ENCODE peak calls at places on chromosomes 16 and 17, in nine cellular contexts. Q, O, D, F, W, G, Z, U and B are unnamed samples.
A peak's percentile ranks its signal among the peaks of the same experiment; 100 is the strongest.

GRCh38 chr16:87369796-87370719 is 13.5 kb downstream of the FBXO31 start:
- DNase-seq in Q (no peak), O (no peak), D (peak; percentile 50), F (no peak), W (no peak), G (no peak), Z (no peak), U (no peak), B (no peak)

GRCh38 chr17:82003411-82004381 is 19.0 kb downstream of the CENPX start:
- DNase-seq in Q (no peak), O (no peak), D (no peak), F (no peak), W (peak; percentile 79), G (no peak), Z (peak; percentile 80), U (peak; percentile 80), B (peak; percentile 91)

GRCh38 chr16:87581867-87582220 is 20.5 kb upstream of the JPH3 start:
- DNase-seq in Q (no peak), O (peak; percentile 65), D (peak; percentile 68), F (no peak), W (peak; percentile 77), G (peak; percentile 38), Z (peak; percentile 94), U (no peak), B (peak; percentile 94)

GRCh38 chr16:12323007-12323699 is 346.6 kb downstream of the SNX29 start:
- DNase-seq in Q (no peak), O (no peak), D (no peak), F (no peak), W (no peak), G (no peak), Z (no peak), U (no peak), B (no peak)

GRCh38 chr16:74734361-74735161 is 33.9 kb upstream of the MLKL start:
- DNase-seq in Q (peak; percentile 86), O (no peak), D (no peak), F (peak; percentile 41), W (no peak), G (no peak), Z (no peak), U (peak; percentile 83), B (no peak)

GRCh38 chr17:47732399-47733046 is 513 bp upstream of the TBX21 start:
- DNase-seq in Q (peak; percentile 23), O (no peak), D (no peak), F (no peak), W (no peak), G (no peak), Z (no peak), U (no peak), B (no peak)

GRCh38 chr16:81623365-81624102 is 155.6 kb upstream of the PLCG2 start:
- DNase-seq in Q (peak; percentile 75), O (peak; percentile 48), D (no peak), F (peak; percentile 61), W (no peak), G (no peak), Z (peak; percentile 49), U (peak; percentile 78), B (no peak)

GRCh38 chr17:76278952-76279741 is 14.0 kb downstream of the UBALD2 start:
- DNase-seq in Q (peak; percentile 91), O (peak; percentile 92), D (peak; percentile 89), F (peak; percentile 89), W (peak; percentile 52), G (peak; percentile 88), Z (peak; percentile 91), U (peak; percentile 99), B (no peak)

GRCh38 chr16:89041571-89042481 is 51.8 kb upstream of the ACSF3 start:
- DNase-seq in Q (no peak), O (no peak), D (no peak), F (no peak), W (no peak), G (no peak), Z (no peak), U (no peak), B (no peak)

GRCh38 chr16:57619606-57620315 is 8.7 kb upstream of the ADGRG1 start:
- DNase-seq in Q (peak; percentile 31), O (peak; percentile 92), D (no peak), F (no peak), W (no peak), G (peak; percentile 89), Z (peak; percentile 5), U (peak; percentile 65), B (peak; percentile 66)

GRCh38 chr17:47660064-47660492 is 10.4 kb downstream of the KPNB1 start:
- DNase-seq in Q (no peak), O (no peak), D (no peak), F (no peak), W (no peak), G (no peak), Z (no peak), U (no peak), B (no peak)

GRCh38 chr17:12789075-12789975 is at the start of gene ARHGAP44:
- DNase-seq in Q (peak; percentile 89), O (peak; percentile 78), D (peak; percentile 73), F (peak; percentile 84), W (no peak), G (peak; percentile 61), Z (peak; percentile 66), U (peak; percentile 97), B (peak; percentile 78)

GRCh38 chr17:38874505-38875419 is 4.9 kb downstream of the LASP1 start:
- DNase-seq in Q (no peak), O (no peak), D (no peak), F (no peak), W (no peak), G (no peak), Z (no peak), U (peak; percentile 53), B (no peak)

GRCh38 chr17:7445011-7445927 is at the start of gene CHRNB1:
- DNase-seq in Q (peak; percentile 96), O (peak; percentile 88), D (peak; percentile 88), F (peak; percentile 93), W (no peak), G (peak; percentile 85), Z (peak; percentile 57), U (peak; percentile 98), B (peak; percentile 82)

DNA sequence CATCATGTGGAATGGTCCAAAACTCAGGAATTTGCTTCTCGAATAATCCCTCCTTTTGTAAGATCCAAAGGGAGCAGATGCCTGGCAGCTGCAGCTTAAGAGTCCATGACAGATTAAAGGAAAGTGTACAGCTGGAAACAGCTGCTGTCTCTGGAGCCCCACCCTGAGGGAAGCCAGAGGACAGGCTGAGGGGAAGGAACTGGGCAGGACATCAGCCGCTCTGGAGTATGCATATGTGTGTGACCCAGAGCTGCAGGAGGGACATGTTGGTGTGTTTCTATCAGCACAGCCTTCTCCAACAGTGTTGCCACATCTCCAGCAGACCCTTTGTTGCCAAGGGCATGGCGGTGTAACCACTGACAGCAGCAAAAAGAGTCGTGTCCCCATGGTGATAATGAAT is 46.2 kb downstream of the CYB561 start:
- DNase-seq in Q (no peak), O (peak; percentile 51), D (peak; percentile 79), F (no peak), W (no peak), G (no peak), Z (peak; percentile 70), U (no peak), B (peak; percentile 80)
- H3K27ac ChIP-seq in Q (no peak overlapping the region), O (peak overlapping the region; percentile 35), D (peak overlapping the region; percentile 66), F (no peak overlapping the region), W (peak overlapping the region; percentile 28), G (no peak overlapping the region), Z (no peak overlapping the region), U (no peak overlapping the region), B (peak overlapping the region; percentile 19)

GRCh38 chr17:44363613-44364159 is at the start of gene FAM171A2:
- DNase-seq in Q (peak; percentile 85), O (no peak), D (peak; percentile 60), F (peak; percentile 88), W (no peak), G (no peak), Z (peak; percentile 68), U (peak; percentile 93), B (no peak)
- TF ChIP-seq CTCF in Q (no peak), O (peak; percentile 44), D (peak; percentile 93), F (peak; percentile 24), W (peak; percentile 48), G (peak; percentile 67), Z (peak; percentile 76), U (peak; percentile 94), B (peak; percentile 69)

GRCh38 chr17:59373879-59374495 is 42.5 kb downstream of the YPEL2 start:
- DNase-seq in Q (no peak), O (no peak), D (no peak), F (no peak), W (no peak), G (no peak), Z (no peak), U (no peak), B (no peak)

GRCh38 chr17:59371426-59372099 is 40.1 kb downstream of the YPEL2 start:
- DNase-seq in Q (no peak), O (peak; percentile 46), D (peak; percentile 53), F (no peak), W (no peak), G (no peak), Z (no peak), U (no peak), B (peak; percentile 91)

GRCh38 chr17:59369026-59369724 is 37.7 kb downstream of the YPEL2 start:
- DNase-seq in Q (no peak), O (no peak), D (no peak), F (no peak), W (no peak), G (no peak), Z (no peak), U (no peak), B (no peak)

GRCh38 chr17:59370580-59371299 is 39.3 kb downstream of the YPEL2 start:
- DNase-seq in Q (peak; percentile 18), O (no peak), D (no peak), F (no peak), W (no peak), G (no peak), Z (no peak), U (peak; percentile 75), B (no peak)

DNA sequence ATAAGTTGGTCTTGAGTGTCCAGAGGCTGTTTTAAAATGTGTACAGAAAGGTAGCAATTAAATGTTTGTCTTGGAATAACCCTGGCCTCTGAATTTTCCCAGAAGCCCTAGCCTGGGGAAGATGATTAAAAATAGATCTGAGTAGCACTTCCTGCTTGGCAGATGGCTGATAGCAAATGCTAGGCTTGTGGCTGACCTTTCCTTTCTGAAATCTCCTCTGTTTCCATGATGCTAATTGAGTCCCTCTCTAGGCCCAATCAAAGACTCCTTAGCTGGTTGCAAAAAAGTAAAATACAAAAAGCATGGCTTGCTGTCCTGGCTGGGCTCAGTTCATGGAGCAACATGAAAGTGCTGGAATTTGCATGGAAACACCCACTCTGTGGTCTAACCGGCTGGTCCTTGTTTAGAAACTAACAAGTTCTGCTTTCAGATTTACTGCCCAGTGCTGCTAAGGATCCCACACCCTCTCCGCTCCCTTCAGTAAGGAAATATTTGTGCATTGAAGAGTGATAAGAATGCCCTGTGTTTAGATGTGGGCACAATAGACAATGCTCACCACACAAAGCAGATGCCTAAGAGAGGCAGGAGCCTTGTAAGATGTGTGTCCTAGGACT is 40.8 kb downstream of the YPEL2 start:
- DNase-seq in Q (no peak), O (peak; percentile 79), D (no peak), F (peak; percentile 58), W (no peak), G (peak; percentile 60), Z (peak; percentile 42), U (no peak), B (peak; percentile 87)
- H3K4me3 ChIP-seq in Q (no peak overlapping the region), O (no peak overlapping the region), D (peak overlapping the region; percentile 43), F (no peak overlapping the region), W (peak overlapping the region; percentile 49), G (no peak overlapping the region), Z (no peak overlapping the region), U (no peak overlapping the region), B (peak overlapping the region; percentile 58)

DNA sequence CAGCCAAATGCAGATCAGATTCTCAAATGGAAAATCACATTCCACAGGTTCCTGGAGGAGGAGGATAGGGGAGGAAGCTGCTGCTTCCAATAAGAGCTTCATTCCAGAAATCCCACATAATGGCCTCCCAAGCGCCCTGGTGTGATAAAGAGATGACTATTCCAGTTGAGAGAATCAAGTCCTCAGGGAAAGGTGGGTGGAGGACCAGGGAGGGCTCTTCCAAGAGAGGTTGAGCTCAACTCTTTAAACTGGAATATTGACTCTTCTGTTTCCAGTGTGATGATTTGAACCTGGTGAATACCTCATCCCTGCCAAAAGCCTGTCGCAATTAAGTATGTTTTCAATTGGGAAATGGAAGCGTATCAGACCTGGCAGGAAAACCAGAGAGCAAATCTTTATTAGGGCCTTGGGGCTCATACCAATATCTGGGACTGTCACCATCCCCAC is 81.4 kb upstream of the DYNLRB2 start:
- DNase-seq in Q (peak; percentile 30), O (no peak), D (peak; percentile 15), F (no peak), W (no peak), G (no peak), Z (peak; percentile 22), U (no peak), B (no peak)
- H3K27ac ChIP-seq in Q (no peak overlapping the region), O (no peak overlapping the region), D (peak overlapping the region; percentile 38), F (no peak overlapping the region), W (no peak overlapping the region), G (no peak overlapping the region), Z (no peak overlapping the region), U (no peak overlapping the region), B (no peak overlapping the region)